ENCODE peak calls at places on chromosomes 12 and 14, in four cellular contexts. O is HepG2, N is HCT116, M is H1. W is an unnamed sample.
A peak's percentile ranks its signal among the peaks of the same experiment; 100 is the strongest.

GRCh38 chr12:27965966-27966365 is 6.6 kb downstream of the PTHLH start:
- DNase-seq in M (no peak), O (no peak), N (no peak), W (no peak)

GRCh38 chr14:50085570-50086315 is 30.6 kb downstream of the VCPKMT start:
- DNase-seq in M (no peak), N (no peak), O (no peak), W (no peak)

GRCh38 chr12:14442221-14442881 is 76.9 kb downstream of the ATF7IP start:
- DNase-seq in M (no peak), O (no peak), N (no peak), W (no peak)

GRCh38 chr12:23760495-23760894 is 189.0 kb downstream of the SOX5 start:
- DNase-seq in N (no peak), M (peak; percentile 53), O (no peak), W (peak; percentile 42)

GRCh38 chr12:57110189-57111045 is 745 bp downstream of the STAT6 start:
- DNase-seq in M (peak; percentile 93), N (no peak), O (peak; percentile 77), W (no peak)

GRCh38 chr14:94171208-94171607 is 2.9 kb upstream of the PPP4R4 start:
- DNase-seq in N (no peak), O (no peak), M (no peak), W (no peak)

GRCh38 chr14:50037837-50038236 is 78.5 kb downstream of the VCPKMT start:
- DNase-seq in O (no peak), N (no peak), M (no peak), W (no peak)

GRCh38 chr12:133190176-133190575 is 8.9 kb downstream of the ZNF268 start:
- DNase-seq in N (no peak), M (no peak), O (no peak), W (peak; percentile 89)

GRCh38 chr12:116432321-116432750 is 126.8 kb upstream of the MAP1LC3B2 start:
- DNase-seq in M (no peak), O (no peak), N (no peak), W (no peak)

GRCh38 chr12:130633771-130634170 is 82.3 kb downstream of the RIMBP2 start:
- DNase-seq in O (no peak), M (peak; percentile 73), N (no peak), W (peak; percentile 48)

GRCh38 chr14:54475187-54475881 is 13.4 kb downstream of the GMFB start:
- DNase-seq in N (no peak), O (no peak), M (no peak), W (no peak)

GRCh38 chr14:89543420-89543790 is 126.4 kb upstream of the FOXN3 start:
- DNase-seq in M (no peak), N (no peak), O (no peak), W (no peak)

GRCh38 chr12:104929926-104930325 is 28.2 kb downstream of the SLC41A2 start:
- DNase-seq in O (no peak), N (no peak), M (no peak), W (no peak)

GRCh38 chr14:74594021-74594420 is 18.0 kb downstream of the LTBP2 start:
- DNase-seq in O (no peak), M (no peak), N (no peak), W (no peak)

GRCh38 chr12:49706351-49707126 is 666 bp downstream of the FMNL3 start:
- DNase-seq in M (peak; percentile 70), O (no peak), N (no peak), W (no peak)

GRCh38 chr14:59576332-59577294 is at the start of gene CCDC175:
- DNase-seq in O (peak; percentile 66), M (peak; percentile 93), N (peak; percentile 60), W (peak; percentile 77)

GRCh38 chr12:71731439-71732356 is 23.0 kb upstream of the RAB21 start:
- DNase-seq in O (peak; percentile 79), N (no peak), M (peak; percentile 61), W (no peak)

GRCh38 chr14:99644723-99645544 is at the start of gene HHIPL1:
- DNase-seq in O (no peak), M (peak; percentile 70), N (no peak), W (no peak)

GRCh38 chr14:69612014-69612758 is 790 bp downstream of the SUSD6 start:
- DNase-seq in O (no peak), M (no peak), N (no peak), W (peak; percentile 34)

GRCh38 chr12:71958993-71959588 is 20.4 kb downstream of the TPH2 start:
- DNase-seq in N (no peak), M (no peak), O (no peak), W (no peak)

GRCh38 chr12:79983492-79983891 is 48.6 kb upstream of the PPP1R12A start:
- DNase-seq in M (no peak), N (no peak), O (no peak), W (no peak)

GRCh38 chr14:59698793-59699192 is 122.2 kb upstream of the CCDC175 start:
- DNase-seq in N (no peak), O (no peak), M (no peak), W (no peak)

GRCh38 chr14:91152499-91152898 is 38.6 kb downstream of the DGLUCY start:
- DNase-seq in M (no peak), N (no peak), O (no peak), W (no peak)

GRCh38 chr14:77961853-77962580 is 162.1 kb downstream of the ADCK1 start:
- DNase-seq in N (no peak), O (no peak), M (no peak), W (no peak)

GRCh38 chr12:59708059-59708458 is 112.2 kb downstream of the SLC16A7 start:
- DNase-seq in M (no peak), O (no peak), N (peak; percentile 1), W (no peak)

GRCh38 chr14:64682173-64682710 is 22.0 kb upstream of the PLEKHG3 start:
- DNase-seq in N (no peak), O (no peak), M (peak; percentile 57), W (no peak)

GRCh38 chr14:23063601-23064000 is 6.3 kb upstream of the CDH24 start:
- DNase-seq in M (no peak), N (no peak), O (no peak), W (peak; percentile 72)

GRCh38 chr12:57726151-57726883 is 12.2 kb downstream of the AGAP2 start:
- DNase-seq in N (peak; percentile 72), O (peak; percentile 71), M (peak; percentile 95), W (peak; percentile 90)

GRCh38 chr12:87671757-87672156 is 357.4 kb downstream of the C12orf50 start:
- DNase-seq in O (no peak), M (no peak), N (no peak), W (no peak)

GRCh38 chr14:37985826-37986470 is 221.8 kb upstream of the SSTR1 start:
- DNase-seq in M (no peak), N (peak; percentile 41), O (peak; percentile 77), W (no peak)

GRCh38 chr12:68915055-68915454 is 17.9 kb downstream of the CPM start:
- DNase-seq in M (no peak), N (no peak), O (no peak), W (no peak)

GRCh38 chr12:6851921-6852650 is at the start of gene USP5:
- DNase-seq in O (peak; percentile 98), N (peak; percentile 100), M (peak; percentile 94), W (peak; percentile 58)

GRCh38 chr14:38311655-38312054 is 55.8 kb upstream of the CLEC14A start:
- DNase-seq in M (no peak), N (no peak), O (no peak), W (no peak)

GRCh38 chr14:94306047-94306978 is 13.2 kb upstream of the SERPINA10 start:
- DNase-seq in N (no peak), O (no peak), M (no peak), W (no peak)

GRCh38 chr12:97716356-97716755 is 253.8 kb downstream of the RMST start:
- DNase-seq in O (peak; percentile 9), M (no peak), N (no peak), W (no peak)

GRCh38 chr14:103508521-103508920 is 14.1 kb downstream of the CKB start:
- DNase-seq in N (no peak), M (no peak), O (no peak), W (no peak)

GRCh38 chr14:96582995-96583394 is 80.8 kb downstream of the PAPOLA start:
- DNase-seq in O (no peak), M (no peak), N (no peak), W (no peak)
- TF ChIP-seq JUND in O (no peak), M (no peak), N (no peak), W (no peak)

GRCh38 chr12:5796171-5797091 is 148.6 kb downstream of the ANO2 start:
- DNase-seq in M (peak; percentile 87), N (no peak), O (peak; percentile 5), W (peak; percentile 1)
- TF ChIP-seq JUND in M (no peak), N (no peak), O (no peak), W (no peak)

GRCh38 chr12:9741726-9742125 is 8.8 kb upstream of the CLECL1 start:
- DNase-seq in O (no peak), N (no peak), M (no peak), W (no peak)
- TF ChIP-seq JUND in O (no peak), N (no peak), M (no peak), W (no peak)

DNA sequence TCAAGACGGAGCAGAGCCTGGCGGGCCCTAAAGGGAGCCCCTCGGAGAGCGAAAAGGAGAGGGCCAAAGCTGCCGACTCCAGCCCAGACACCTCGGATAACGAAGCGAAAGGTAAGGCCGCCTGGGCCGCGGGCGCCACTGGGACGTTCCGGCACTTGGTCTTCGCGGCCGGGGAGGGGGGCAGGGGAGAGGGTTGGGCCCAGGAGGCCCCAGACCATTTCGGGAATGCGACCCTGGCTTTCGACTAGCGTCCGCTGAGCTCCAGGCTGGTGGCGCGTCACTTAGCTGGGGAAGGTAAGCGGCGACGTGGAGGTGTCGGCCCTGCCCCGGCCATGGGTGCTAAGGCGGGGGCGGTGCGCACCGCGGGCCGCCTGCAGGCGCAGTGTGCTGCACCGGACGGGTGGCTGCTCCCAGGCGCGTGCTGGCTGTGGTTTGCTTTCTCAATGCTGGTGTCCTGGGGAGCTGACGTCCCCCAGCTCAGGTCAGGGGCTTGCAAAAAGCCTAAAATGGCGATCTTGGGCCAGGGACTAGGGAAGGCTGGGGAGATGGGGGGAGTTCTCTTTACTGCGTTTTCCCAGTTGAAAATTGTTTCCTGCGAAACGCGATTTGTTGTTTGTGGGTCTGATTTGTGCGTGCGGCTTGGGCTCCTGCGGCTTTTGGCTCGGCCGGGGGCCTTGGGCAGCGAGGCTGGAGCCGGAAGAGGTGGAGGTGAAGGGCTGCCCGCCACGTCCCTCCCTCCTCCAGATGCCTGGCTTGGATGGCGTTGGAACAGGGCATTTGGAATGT is 1.1 kb downstream of the HOXC10 start:
- DNase-seq in O (no peak), N (no peak), M (no peak), W (no peak)
- TF ChIP-seq JUND in O (no peak), N (no peak), M (no peak), W (no peak)

DNA sequence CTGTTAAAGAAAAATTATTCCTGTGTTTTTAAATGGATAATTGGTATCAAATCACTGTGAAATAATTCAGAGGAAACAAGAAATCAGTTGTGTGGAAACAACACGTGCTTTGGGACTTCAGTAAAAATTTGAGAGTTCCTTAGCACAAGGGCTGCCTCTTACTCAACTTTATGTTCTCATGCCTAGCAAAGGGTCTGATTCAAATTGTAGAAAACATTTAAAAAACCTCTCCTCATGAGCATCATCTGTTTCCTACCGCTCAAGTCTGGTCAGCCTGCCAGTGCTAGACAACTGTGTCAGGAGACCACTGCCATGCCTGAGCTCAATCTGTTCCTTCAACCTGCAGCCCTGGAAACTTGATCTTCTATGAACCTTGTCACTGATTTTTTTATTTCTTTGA is 361.5 kb upstream of the PDE3A start:
- DNase-seq in M (no peak), N (no peak), O (no peak), W (no peak)
- TF ChIP-seq JUND in M (no peak), N (no peak), O (no peak), W (no peak)

W was measured in T47D.